ENCODE peak calls at places on chromosomes 12 and 14, in four cellular contexts. One of them, this sample, is unnamed.
A peak's percentile ranks its signal among the peaks of the same experiment; 100 is the strongest.

GRCh38 chr14:32225378-32225920 is 22.4 kb upstream of the RNU6-8 start:
- DNase-seq in choroid plexus epithelial cell: no peak
- DNase-seq in hepatocyte: no peak
- DNase-seq in heart left ventricle: no peak
- DNase-seq in this sample: no peak

GRCh38 chr12:53046655-53047220 is 3.1 kb upstream of the TNS2 start:
- DNase-seq in heart left ventricle: peak; percentile 94
- DNase-seq in hepatocyte: no peak
- DNase-seq in choroid plexus epithelial cell: peak; percentile 88
- DNase-seq in this sample: no peak

GRCh38 chr12:125861299-125862281 is 796.4 kb downstream of the AACS start:
- DNase-seq in hepatocyte: no peak
- DNase-seq in choroid plexus epithelial cell: no peak
- DNase-seq in heart left ventricle: peak; percentile 78
- DNase-seq in this sample: no peak

GRCh38 chr12:53061404-53062010 is 11.6 kb downstream of the TNS2 start:
- DNase-seq in hepatocyte: peak; percentile 69
- DNase-seq in heart left ventricle: no peak
- DNase-seq in choroid plexus epithelial cell: peak; percentile 48
- DNase-seq in this sample: no peak

GRCh38 chr12:40164034-40164433 is 58.2 kb upstream of the SLC2A13 start:
- DNase-seq in choroid plexus epithelial cell: no peak
- DNase-seq in hepatocyte: no peak
- DNase-seq in heart left ventricle: no peak
- DNase-seq in this sample: no peak

GRCh38 chr14:93114068-93114710 is 1.5 kb downstream of the ITPK1 start:
- DNase-seq in heart left ventricle: no peak
- DNase-seq in choroid plexus epithelial cell: no peak
- DNase-seq in hepatocyte: peak; percentile 11
- DNase-seq in this sample: peak; percentile 23

GRCh38 chr14:77161011-77161410 is 19.4 kb upstream of the ZDHHC22 start:
- DNase-seq in choroid plexus epithelial cell: no peak
- DNase-seq in hepatocyte: no peak
- DNase-seq in heart left ventricle: no peak
- DNase-seq in this sample: no peak

GRCh38 chr12:79236920-79237319 is 372.3 kb downstream of the SYT1 start:
- DNase-seq in hepatocyte: no peak
- DNase-seq in choroid plexus epithelial cell: no peak
- DNase-seq in heart left ventricle: no peak
- DNase-seq in this sample: no peak

GRCh38 chr12:2341871-2342270 is 289.1 kb downstream of the CACNA1C start:
- DNase-seq in hepatocyte: no peak
- DNase-seq in choroid plexus epithelial cell: peak; percentile 82
- DNase-seq in heart left ventricle: no peak
- DNase-seq in this sample: no peak

GRCh38 chr14:79279645-79280399 is 931.5 kb downstream of the DIO2 start:
- DNase-seq in heart left ventricle: no peak
- DNase-seq in hepatocyte: peak; percentile 42
- DNase-seq in choroid plexus epithelial cell: no peak
- DNase-seq in this sample: no peak

GRCh38 chr14:100605706-100606686 is 18.8 kb upstream of the BEGAIN start:
- DNase-seq in hepatocyte: no peak
- DNase-seq in choroid plexus epithelial cell: peak; percentile 55
- DNase-seq in heart left ventricle: peak; percentile 14
- DNase-seq in this sample: no peak

GRCh38 chr12:27244680-27245005 is 557 bp downstream of the STK38L start:
- DNase-seq in hepatocyte: no peak
- DNase-seq in choroid plexus epithelial cell: peak; percentile 51
- DNase-seq in heart left ventricle: no peak
- DNase-seq in this sample: peak; percentile 25

GRCh38 chr12:1875608-1876007 is 42.8 kb downstream of the CACNA2D4 start:
- DNase-seq in choroid plexus epithelial cell: no peak
- DNase-seq in heart left ventricle: no peak
- DNase-seq in hepatocyte: peak; percentile 0
- DNase-seq in this sample: no peak

GRCh38 chr12:50186667-50187066 is 19.5 kb upstream of the CERS5 start:
- DNase-seq in hepatocyte: no peak
- DNase-seq in choroid plexus epithelial cell: peak; percentile 64
- DNase-seq in heart left ventricle: no peak
- DNase-seq in this sample: peak; percentile 62

GRCh38 chr14:61488417-61488816 is 167.0 kb downstream of the PRKCH start:
- DNase-seq in choroid plexus epithelial cell: no peak
- DNase-seq in hepatocyte: no peak
- DNase-seq in heart left ventricle: no peak
- DNase-seq in this sample: no peak

GRCh38 chr12:27367078-27367477 is 34.4 kb downstream of the BMAL2 start:
- DNase-seq in hepatocyte: no peak
- DNase-seq in choroid plexus epithelial cell: no peak
- DNase-seq in heart left ventricle: no peak
- DNase-seq in this sample: no peak

GRCh38 chr14:22561661-22562579 is 27.1 kb downstream of the DAD1 start:
- DNase-seq in choroid plexus epithelial cell: peak; percentile 80
- DNase-seq in hepatocyte: no peak
- DNase-seq in heart left ventricle: no peak
- DNase-seq in this sample: no peak

DNA sequence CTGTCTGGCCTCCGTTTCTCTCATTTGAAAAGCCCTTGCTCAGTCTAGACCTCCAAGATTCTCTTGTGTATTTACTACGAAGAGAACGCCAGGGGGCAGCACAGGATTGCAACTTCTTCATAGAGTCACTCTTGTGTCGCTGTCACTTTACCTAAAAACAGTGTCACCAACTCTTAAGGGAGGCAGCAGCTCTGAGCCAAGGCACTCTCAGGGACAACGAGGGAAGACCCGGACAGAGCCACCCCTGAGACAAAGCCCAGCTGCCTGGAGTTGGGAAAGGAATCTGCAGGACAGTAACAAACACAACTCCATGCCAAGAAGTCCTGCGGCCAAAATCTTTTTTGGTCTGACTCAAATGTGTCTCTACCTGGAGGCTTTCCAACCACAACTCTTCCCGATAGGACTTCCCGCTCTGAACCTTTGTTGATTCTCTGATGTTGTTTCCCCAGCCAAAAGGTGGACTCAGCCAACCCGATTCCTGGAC is 9.6 kb upstream of the RPAP3 start:
- DNase-seq in hepatocyte: peak; percentile 88
- DNase-seq in heart left ventricle: peak; percentile 88
- DNase-seq in choroid plexus epithelial cell: peak; percentile 78
- DNase-seq in this sample: peak; percentile 42
- TF ChIP-seq CTCF in hepatocyte: peak; percentile 86
- TF ChIP-seq CTCF in heart left ventricle: peak; percentile 77
- TF ChIP-seq CTCF in choroid plexus epithelial cell: peak; percentile 82
- TF ChIP-seq CTCF in this sample: peak; percentile 86

DNA sequence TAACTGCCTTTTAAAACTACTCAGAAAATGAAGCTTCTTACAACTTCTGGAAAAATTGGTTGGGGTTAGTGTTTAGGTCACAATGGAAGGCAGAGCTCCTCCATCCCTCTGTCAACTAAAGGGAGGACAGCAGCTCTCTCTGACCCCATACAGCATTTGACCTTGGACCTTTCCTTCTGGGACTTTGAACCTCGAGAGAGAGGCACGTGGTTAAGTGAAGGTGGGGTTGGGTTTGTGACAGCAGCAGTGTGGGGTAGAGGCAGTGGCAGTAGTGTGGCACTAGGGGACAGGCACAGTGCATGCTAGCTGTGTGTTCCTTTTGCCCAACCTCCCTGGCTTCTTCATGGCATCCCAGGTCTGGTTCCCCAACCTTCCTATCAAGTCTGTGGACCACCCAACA is 9.4 kb upstream of the C12orf75 start:
- DNase-seq in heart left ventricle: no peak
- DNase-seq in choroid plexus epithelial cell: no peak
- DNase-seq in hepatocyte: no peak
- DNase-seq in this sample: no peak
- TF ChIP-seq CTCF in heart left ventricle: no peak
- TF ChIP-seq CTCF in choroid plexus epithelial cell: no peak
- TF ChIP-seq CTCF in hepatocyte: no peak
- TF ChIP-seq CTCF in this sample: no peak

DNA sequence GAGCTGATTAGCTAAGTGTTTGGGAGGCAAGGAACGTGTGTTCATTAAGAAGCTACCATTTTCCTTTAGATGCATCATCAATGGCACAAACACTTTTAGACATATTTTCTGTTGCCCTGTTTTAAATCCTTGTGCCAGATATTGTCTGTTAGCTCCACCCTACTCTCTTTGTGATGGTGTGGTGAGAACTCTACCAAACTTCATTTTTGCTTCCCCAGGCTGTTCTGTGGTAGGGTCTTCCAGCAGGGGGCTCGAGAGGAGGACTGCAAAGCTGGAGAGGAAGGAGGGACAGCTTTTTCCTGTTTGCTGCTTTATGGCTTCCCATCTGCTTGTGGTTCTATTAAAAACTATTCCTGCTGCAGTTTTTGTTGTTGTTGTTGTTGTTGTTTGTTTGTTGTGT is 23.8 kb upstream of the STRAP start:
- DNase-seq in heart left ventricle: no peak
- DNase-seq in choroid plexus epithelial cell: no peak
- DNase-seq in hepatocyte: no peak
- DNase-seq in this sample: no peak
- TF ChIP-seq CTCF in heart left ventricle: no peak
- TF ChIP-seq CTCF in choroid plexus epithelial cell: peak; percentile 29
- TF ChIP-seq CTCF in hepatocyte: no peak
- TF ChIP-seq CTCF in this sample: no peak

GRCh38 chr12:121668750-121669524 is 517 bp downstream of the MORN3 start:
- DNase-seq in choroid plexus epithelial cell: peak; percentile 48
- DNase-seq in hepatocyte: peak; percentile 81
- DNase-seq in heart left ventricle: no peak
- DNase-seq in this sample: no peak
- TF ChIP-seq CTCF in choroid plexus epithelial cell: peak; percentile 71
- TF ChIP-seq CTCF in hepatocyte: peak; percentile 63
- TF ChIP-seq CTCF in heart left ventricle: peak; percentile 49
- TF ChIP-seq CTCF in this sample: peak; percentile 69

DNA sequence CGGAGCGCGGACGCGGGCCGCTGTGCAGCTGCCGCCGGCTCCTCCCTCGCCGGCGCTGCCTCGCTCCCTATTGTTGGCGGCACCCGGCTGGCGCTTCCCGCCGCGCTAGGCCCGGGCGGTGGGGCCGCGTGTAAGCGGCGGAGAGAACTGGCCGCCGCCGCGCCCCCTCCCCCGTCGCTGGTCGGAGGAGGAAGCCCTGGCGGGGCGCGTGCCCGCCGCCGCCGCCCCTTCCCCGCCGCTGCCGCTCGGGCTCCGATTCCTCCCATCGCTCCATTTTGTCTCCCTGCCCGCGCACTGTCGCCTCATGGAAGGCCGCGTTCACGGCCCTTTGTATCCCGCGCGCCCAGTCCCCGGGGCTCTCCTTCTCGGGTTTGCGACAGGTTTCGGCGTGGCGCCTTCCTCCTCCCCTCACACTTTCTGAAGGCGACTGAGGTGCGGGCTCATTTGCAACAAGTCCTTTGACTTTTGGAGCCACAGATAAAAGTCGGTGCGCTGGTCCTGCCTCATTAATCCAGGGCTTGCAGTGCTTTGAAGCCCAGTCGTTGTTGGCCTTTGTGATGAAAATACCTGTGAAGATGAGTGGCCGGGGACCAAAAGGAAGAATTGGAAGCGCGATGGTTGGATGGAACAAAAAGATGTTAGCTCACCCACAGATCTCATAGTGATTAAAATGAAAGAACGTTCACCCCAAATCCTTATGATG is 704 bp downstream of the CPSF6 start:
- DNase-seq in choroid plexus epithelial cell: peak; percentile 23
- DNase-seq in heart left ventricle: peak; percentile 51
- DNase-seq in hepatocyte: peak; percentile 71
- DNase-seq in this sample: no peak
- TF ChIP-seq CTCF in choroid plexus epithelial cell: no peak
- TF ChIP-seq CTCF in heart left ventricle: no peak
- TF ChIP-seq CTCF in hepatocyte: no peak
- TF ChIP-seq CTCF in this sample: no peak

GRCh38 chr14:51369814-51370213 is 129.8 kb downstream of the TMX1 start:
- DNase-seq in heart left ventricle: no peak
- DNase-seq in choroid plexus epithelial cell: no peak
- DNase-seq in hepatocyte: no peak
- DNase-seq in this sample: no peak
- TF ChIP-seq CTCF in heart left ventricle: no peak
- TF ChIP-seq CTCF in choroid plexus epithelial cell: peak; percentile 44
- TF ChIP-seq CTCF in hepatocyte: peak; percentile 16
- TF ChIP-seq CTCF in this sample: peak; percentile 64

GRCh38 chr14:67280506-67280905 is 39.3 kb downstream of the PALS1 start:
- DNase-seq in heart left ventricle: no peak
- DNase-seq in hepatocyte: no peak
- DNase-seq in choroid plexus epithelial cell: no peak
- DNase-seq in this sample: no peak

DNA sequence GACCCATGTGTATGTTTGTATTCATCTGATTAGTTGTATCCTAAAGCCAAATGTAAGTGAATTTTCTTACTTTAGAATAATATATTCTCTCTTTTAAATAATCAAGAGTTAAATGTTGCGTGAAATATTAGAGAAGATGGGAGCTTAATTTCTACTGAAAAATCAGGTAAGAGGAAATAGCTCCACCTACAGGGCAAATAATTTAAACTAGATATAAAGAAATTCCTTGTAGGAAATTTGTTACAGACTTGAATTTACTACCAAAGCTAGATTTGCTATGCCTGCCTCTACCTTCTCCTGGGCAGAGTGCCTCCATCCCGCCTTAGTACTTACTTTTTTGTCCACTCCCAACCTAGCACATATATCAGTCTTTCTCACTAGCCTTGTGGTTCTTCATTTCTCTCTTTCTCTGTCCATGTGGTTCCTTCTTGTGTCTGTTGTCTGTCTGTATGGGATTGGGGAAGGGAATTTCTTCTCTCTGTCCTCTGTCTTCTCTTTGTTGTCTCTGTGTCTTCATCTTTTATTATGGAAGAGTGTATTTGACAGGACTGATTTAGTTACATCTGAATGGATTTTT is 44.7 kb downstream of the PALS1 start:
- DNase-seq in heart left ventricle: no peak
- DNase-seq in hepatocyte: peak; percentile 77
- DNase-seq in choroid plexus epithelial cell: peak; percentile 75
- DNase-seq in this sample: no peak
- TF ChIP-seq CTCF in heart left ventricle: peak; percentile 61
- TF ChIP-seq CTCF in hepatocyte: peak; percentile 66
- TF ChIP-seq CTCF in choroid plexus epithelial cell: peak; percentile 48
- TF ChIP-seq CTCF in this sample: peak; percentile 75

GRCh38 chr12:128583453-128583852 is 240.3 kb downstream of the SLC15A4 start:
- DNase-seq in heart left ventricle: no peak
- DNase-seq in hepatocyte: no peak
- DNase-seq in choroid plexus epithelial cell: no peak
- DNase-seq in this sample: no peak
- TF ChIP-seq CTCF in heart left ventricle: no peak
- TF ChIP-seq CTCF in hepatocyte: peak; percentile 14
- TF ChIP-seq CTCF in choroid plexus epithelial cell: no peak
- TF ChIP-seq CTCF in this sample: no peak

This sample was measured in foreskin keratinocyte.